ENCODE peak calls at places on chromosomes 13 and 19, in seven cellular contexts. V is IMR-90, P is adrenal gland, I is body of pancreas, C is testis, F is breast epithelium, G is H1. H is an unnamed sample. For H3K9me3, the result is how much of the 10 kb centered on the place peaks cover.

GRCh38 chr13:75687145-75687763 is 51.1 kb downstream of the LMO7 start:
- DNase-seq in V (peak), P (no peak), I (no peak), F (no peak), C (no peak), G (no peak), H (no peak)

GRCh38 chr19:54040003-54040402 is 23.7 kb downstream of the VSTM1 start:
- DNase-seq in G (no peak), F (no peak), P (no peak), I (no peak), V (no peak), C (no peak), H (no peak)

GRCh38 chr13:36190771-36191170 is 23.6 kb downstream of the SOHLH2 start:
- DNase-seq in I (no peak), F (no peak), V (no peak), C (no peak), P (no peak), G (no peak), H (no peak)

GRCh38 chr13:29480893-29481525 is 114.5 kb downstream of the SLC7A1 start:
- DNase-seq in F (no peak), I (no peak), G (no peak), P (no peak), V (no peak), C (no peak), H (no peak)

GRCh38 chr13:31023126-31023525 is 90.7 kb downstream of the TEX26 start:
- DNase-seq in F (no peak), C (no peak), I (no peak), G (no peak), P (no peak), V (no peak), H (no peak)

GRCh38 chr19:18021121-18021755 is 13.3 kb downstream of the ARRDC2 start:
- DNase-seq in C (peak), G (no peak), I (peak), P (peak), V (peak), F (peak), H (peak)

GRCh38 chr19:5641171-5641570 is 18.3 kb downstream of the SAFB start:
- DNase-seq in C (no peak), V (no peak), P (no peak), G (no peak), F (no peak), I (no peak), H (no peak)

GRCh38 chr19:29880498-29881081 is 61.4 kb upstream of the URI1 start:
- DNase-seq in F (peak), C (no peak), V (no peak), G (no peak), I (no peak), P (no peak), H (no peak)

GRCh38 chr19:5718579-5719273 is 1.2 kb downstream of the LONP1 start:
- DNase-seq in C (no peak), G (no peak), V (peak), I (no peak), F (no peak), P (peak), H (no peak)

GRCh38 chr19:40588110-40588854 is 11.6 kb downstream of the SHKBP1 start:
- DNase-seq in G (no peak), F (no peak), P (no peak), C (no peak), I (no peak), V (no peak), H (no peak)

GRCh38 chr13:23570099-23570926 is at the start of gene TNFRSF19:
- DNase-seq in I (peak), C (peak), P (peak), F (no peak), G (no peak), V (peak), H (peak)

GRCh38 chr19:27746691-27747380 is 1466.1 kb downstream of the UQCRFS1 start:
- DNase-seq in G (peak), F (peak), P (no peak), V (peak), I (peak), C (peak), H (peak)

GRCh38 chr19:14440049-14440448 is 6.9 kb downstream of the PKN1 start:
- DNase-seq in G (no peak), C (peak), F (no peak), I (peak), V (no peak), P (peak), H (peak)

GRCh38 chr19:52535831-52536800 is 8.6 kb downstream of the ZNF808 start:
- DNase-seq in V (peak), C (peak), F (peak), I (peak), G (peak), P (peak), H (peak)
- TF ChIP-seq CTCF in V (no peak), C (no peak), F (no peak), I (no peak), G (no peak), P (no peak), H (peak)

GRCh38 chr19:37220383-37220782 is 2.4 kb downstream of the ZNF383 start:
- DNase-seq in G (no peak), I (no peak), C (no peak), P (no peak), F (no peak), V (no peak), H (no peak)

GRCh38 chr19:37217855-37218591 is at the start of gene ZNF383:
- DNase-seq in I (peak), F (peak), V (peak), G (peak), C (peak), P (peak), H (peak)

GRCh38 chr19:37218592-37218935 is 550 bp downstream of the ZNF383 start:
- DNase-seq in C (no peak), G (no peak), F (no peak), V (peak), I (no peak), P (no peak), H (no peak)

GRCh38 chr19:37217533-37217854 is 520 bp upstream of the ZNF383 start:
- DNase-seq in F (no peak), G (no peak), I (no peak), C (no peak), P (no peak), V (no peak), H (no peak)

DNA sequence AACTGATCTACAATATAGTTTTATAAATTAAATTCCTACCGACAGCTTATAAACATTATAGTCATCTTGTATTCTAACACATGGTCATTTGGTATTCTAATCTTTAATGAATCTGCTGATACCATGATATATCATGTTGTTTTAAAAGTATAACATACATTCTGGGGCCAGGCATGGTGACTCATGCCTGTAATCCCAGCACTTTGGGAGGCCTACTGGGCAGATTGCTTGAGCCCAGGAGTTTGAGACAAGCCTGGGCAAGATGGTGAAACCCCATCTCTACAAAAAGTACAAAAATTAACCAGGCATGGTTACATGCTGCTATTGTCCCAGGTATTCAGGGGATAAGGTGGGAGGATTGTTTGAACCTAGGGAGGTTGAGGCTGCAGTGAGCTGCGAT is 3.1 kb downstream of the ZNF383 start:
- DNase-seq in V (no peak), F (no peak), P (no peak), C (no peak), G (no peak), I (no peak), H (no peak)
- H3K9me3 ChIP-seq in V (under half), F (under half), P (under half), C (under half), G (under half), I (under half), H (under half)

GRCh38 chr19:19627442-19627715 is 641 bp downstream of the LPAR2 start:
- DNase-seq in C (no peak), P (no peak), F (no peak), V (no peak), I (no peak), G (no peak), H (no peak)

GRCh38 chr19:19627716-19628498 is at the start of gene LPAR2:
- DNase-seq in P (no peak), V (no peak), F (peak), I (peak), C (peak), G (peak), H (no peak)

GRCh38 chr19:19630062-19630414 is 2.0 kb upstream of the LPAR2 start:
- DNase-seq in P (no peak), C (no peak), G (no peak), F (no peak), I (no peak), V (no peak), H (no peak)

GRCh38 chr19:19630426-19630825 is 2.4 kb upstream of the LPAR2 start:
- DNase-seq in F (no peak), V (no peak), C (no peak), G (no peak), I (no peak), P (no peak), H (no peak)

DNA sequence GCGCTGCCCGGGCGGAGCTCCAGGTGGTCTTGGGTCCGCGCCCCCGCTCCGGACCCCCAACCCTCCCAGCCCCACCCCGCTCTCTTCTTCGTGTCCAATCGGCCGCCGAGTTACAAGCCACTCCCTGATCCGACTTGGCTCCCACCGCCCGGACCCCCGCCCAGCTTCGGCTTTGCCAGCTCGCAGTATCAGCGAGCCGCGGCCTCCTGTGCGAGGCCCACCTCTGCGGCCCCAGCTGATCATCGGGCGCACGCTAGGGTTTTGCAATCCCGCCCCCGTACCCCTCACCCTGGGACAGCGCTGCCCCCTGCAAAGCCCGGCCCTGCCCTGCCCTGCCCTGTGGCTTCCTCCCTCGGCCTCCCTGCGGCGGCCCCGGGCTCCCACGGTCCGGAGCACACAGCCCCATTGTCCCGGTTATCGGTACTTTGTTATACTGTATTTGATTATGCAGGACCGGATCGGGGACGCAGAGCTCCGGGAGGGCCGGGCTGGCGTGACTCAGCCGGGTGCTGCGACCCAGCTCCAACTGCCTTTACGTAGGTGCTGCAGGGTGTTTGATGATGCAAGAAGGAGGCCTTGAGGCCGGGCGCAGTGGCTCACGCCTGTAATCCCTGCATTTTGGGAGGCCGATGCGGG is 597 bp upstream of the LPAR2 start:
- DNase-seq in F (peak), C (peak), I (peak), V (peak), P (peak), G (peak), H (no peak)
- TF ChIP-seq POLR2A in F (no peak), C (no peak), I (peak), V (no peak), P (no peak), G (peak), H (no peak)

GRCh38 chr19:13150187-13150918 is at the start of the genes IER2 and STX10:
- DNase-seq in G (peak), I (peak), V (peak), P (peak), F (peak), C (peak), H (peak)
- TF ChIP-seq CTCF in G (no peak), I (peak), V (peak), P (peak), F (peak), C (peak), H (peak)

GRCh38 chr19:19821366-19822147 is at the start of gene ZNF506:
- DNase-seq in G (peak), F (peak), I (peak), V (peak), C (peak), P (peak), H (peak)

GRCh38 chr19:19816679-19817078 is 4.9 kb downstream of the ZNF506 start:
- DNase-seq in I (no peak), C (no peak), V (no peak), G (no peak), F (no peak), P (no peak), H (no peak)

GRCh38 chr19:19820774-19821315 is 705 bp downstream of the ZNF506 start:
- DNase-seq in G (no peak), F (no peak), V (no peak), C (no peak), I (no peak), P (no peak), H (no peak)

GRCh38 chr19:19822148-19822429 is 539 bp upstream of the ZNF506 start:
- DNase-seq in F (no peak), P (no peak), V (no peak), C (peak), I (peak), G (no peak), H (no peak)

DNA sequence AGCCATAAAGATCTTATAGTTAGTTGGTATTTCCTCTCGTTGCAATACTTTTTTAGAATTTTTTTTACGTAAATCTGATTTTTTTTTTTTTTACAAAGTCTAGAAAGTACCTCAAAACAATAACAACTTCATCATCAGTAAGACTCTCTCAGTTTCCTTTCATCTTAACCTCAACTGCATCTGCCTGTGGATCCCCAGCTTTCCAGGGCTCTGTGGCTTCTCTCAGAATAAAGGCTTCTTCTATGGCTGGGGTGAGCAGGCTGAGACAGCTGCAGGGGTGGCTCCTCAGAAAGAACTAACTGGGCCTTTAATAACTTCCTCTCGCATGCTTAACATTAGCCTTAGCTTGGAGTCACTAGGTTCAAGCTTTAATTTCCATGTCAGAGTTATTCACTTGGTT is 4.2 kb downstream of the ZNF506 start:
- DNase-seq in I (no peak), G (no peak), C (no peak), P (no peak), F (no peak), V (no peak), H (no peak)
- H3K9me3 ChIP-seq in I (under half), G (under half), C (under half), P (under half), F (under half), V (under half), H (under half)

GRCh38 chr19:44776402-44777096 is 1.1 kb upstream of the CBLC start:
- DNase-seq in C (no peak), P (no peak), I (no peak), V (no peak), G (no peak), F (peak), H (no peak)
- TF ChIP-seq POLR2A in C (no peak), P (no peak), I (no peak), V (no peak), G (no peak), F (no peak), H (no peak)

GRCh38 chr13:27922974-27923612 is 3.3 kb downstream of the PDX1 start:
- DNase-seq in C (no peak), V (no peak), I (no peak), P (no peak), G (no peak), F (no peak), H (no peak)

GRCh38 chr13:27920677-27921420 is 1.0 kb downstream of the PDX1 start:
- DNase-seq in C (peak), P (no peak), I (peak), F (no peak), G (peak), V (peak), H (no peak)

GRCh38 chr13:27919934-27920676 is at the start of gene PDX1:
- DNase-seq in C (peak), I (peak), F (no peak), P (no peak), V (no peak), G (peak), H (no peak)

GRCh38 chr13:27921961-27922910 is 2.4 kb downstream of the PDX1 start:
- DNase-seq in V (no peak), G (peak), C (no peak), I (no peak), F (no peak), P (no peak), H (no peak)

DNA sequence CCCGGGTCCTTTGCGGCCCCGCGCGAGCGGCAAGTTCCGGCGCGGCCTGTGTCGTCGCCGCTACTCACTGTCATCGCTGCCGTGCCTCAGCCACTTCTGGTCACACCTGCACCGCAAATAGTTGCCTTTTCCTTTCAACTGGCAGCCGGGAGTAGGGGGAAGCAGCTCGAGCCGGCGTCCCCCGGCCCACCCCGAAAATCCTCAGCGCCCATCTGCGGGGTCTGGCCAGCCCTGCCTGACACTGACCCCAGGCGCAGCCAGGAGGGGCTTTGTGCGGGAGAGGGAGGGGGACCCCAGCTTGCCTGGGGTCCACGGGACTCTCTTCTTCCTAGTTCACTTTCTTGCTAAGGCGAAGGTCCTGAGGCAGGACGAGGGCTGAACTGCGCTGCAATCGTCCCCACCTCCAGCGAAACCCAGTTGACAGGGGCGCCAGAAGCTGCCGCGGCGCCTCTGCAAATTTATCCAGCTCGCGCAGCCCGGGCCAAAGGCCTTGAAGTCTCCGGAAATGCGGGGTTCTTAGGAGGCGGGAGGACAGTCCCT is 1.7 kb downstream of the PDX1 start:
- DNase-seq in F (no peak), V (no peak), C (no peak), I (no peak), P (no peak), G (peak), H (no peak)
- TF ChIP-seq CTCF in F (no peak), V (no peak), C (no peak), I (no peak), P (no peak), G (no peak), H (no peak)

GRCh38 chr19:56880592-56881190 is 40.2 kb upstream of the PEG3 start:
- DNase-seq in C (no peak), P (no peak), V (no peak), G (no peak), F (no peak), I (no peak), H (no peak)
- H3K9me3 ChIP-seq in C (under half), P (under half), V (under half), G (half or more), F (under half), I (under half), H (under half)

DNA sequence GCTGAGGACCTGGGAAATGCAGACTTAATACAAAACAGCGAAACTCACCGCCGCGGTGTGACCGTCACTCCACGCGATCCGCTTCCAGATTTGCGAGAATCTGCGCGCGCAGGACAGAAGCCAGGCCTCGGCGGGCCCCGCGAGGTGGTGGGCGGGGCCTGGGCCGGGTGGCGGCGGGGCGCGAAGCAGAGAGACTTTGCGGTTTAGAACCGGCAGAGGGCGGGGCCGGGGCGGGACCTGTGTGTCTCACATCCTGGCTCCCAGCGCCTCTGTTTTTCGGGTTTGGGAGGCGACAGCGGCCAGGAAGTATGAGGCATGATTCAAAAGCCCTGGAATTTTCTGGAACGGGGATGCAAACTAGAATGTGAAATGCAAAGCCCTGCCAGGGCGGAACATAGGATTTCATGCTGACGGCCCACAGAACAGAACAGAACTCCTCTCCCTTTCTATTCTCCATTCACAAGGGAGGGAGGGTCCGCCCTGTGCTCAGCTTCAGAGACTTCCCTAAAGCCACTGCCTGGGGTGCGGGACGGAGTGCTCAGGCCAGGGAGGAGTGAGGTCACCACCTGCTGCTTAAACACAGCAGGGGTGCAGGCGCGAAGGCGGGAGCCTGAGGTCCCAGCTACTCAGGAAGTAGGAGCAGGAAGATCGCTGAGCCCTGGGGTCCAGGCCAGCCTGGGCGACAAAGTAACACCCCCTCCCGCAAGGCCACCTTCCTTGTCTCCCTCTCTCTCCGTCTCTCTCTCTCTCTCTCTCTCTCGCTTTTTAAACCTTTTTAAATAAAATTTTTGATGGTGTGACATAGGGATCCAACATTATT is 44.2 kb downstream of the ZNF611 start:
- DNase-seq in F (peak), G (peak), V (peak), P (peak), I (peak), C (peak), H (peak)
- TF ChIP-seq POLR2A in F (peak), G (no peak), V (peak), P (peak), I (no peak), C (peak), H (peak)